ENCODE peak calls at places on chromosomes 5 and 9, in six cellular contexts. One of them, this sample, is unnamed. For H3K9me3 and H3K4me1, the result is how much of the 10 kb centered on the place peaks cover.

GRCh38 chr5:37132646-37133045 is 116.5 kb downstream of the CPLANE1 start:
- DNase-seq in psoas muscle: no peak
- DNase-seq in upper lobe of right lung: no peak
- DNase-seq in lung: no peak
- DNase-seq in CD8-positive, alpha-beta T cell: no peak
- DNase-seq in right lobe of liver: no peak
- DNase-seq in this sample: no peak

GRCh38 chr5:167504276-167504675 is 787.2 kb upstream of the WWC1 start:
- DNase-seq in upper lobe of right lung: no peak
- DNase-seq in CD8-positive, alpha-beta T cell: no peak
- DNase-seq in psoas muscle: no peak
- DNase-seq in lung: no peak
- DNase-seq in right lobe of liver: no peak
- DNase-seq in this sample: no peak

GRCh38 chr5:140324834-140325195 is 21.6 kb downstream of the HBEGF start:
- DNase-seq in psoas muscle: no peak
- DNase-seq in lung: no peak
- DNase-seq in CD8-positive, alpha-beta T cell: no peak
- DNase-seq in right lobe of liver: no peak
- DNase-seq in upper lobe of right lung: no peak
- DNase-seq in this sample: no peak

GRCh38 chr5:154756203-154756870 is 1.2 kb downstream of the LARP1 start:
- DNase-seq in upper lobe of right lung: peak
- DNase-seq in psoas muscle: peak
- DNase-seq in right lobe of liver: peak
- DNase-seq in CD8-positive, alpha-beta T cell: peak
- DNase-seq in lung: peak
- DNase-seq in this sample: peak

GRCh38 chr5:171736976-171737848 is 48.4 kb upstream of the SMIM23 start:
- DNase-seq in right lobe of liver: peak
- DNase-seq in upper lobe of right lung: peak
- DNase-seq in CD8-positive, alpha-beta T cell: no peak
- DNase-seq in psoas muscle: peak
- DNase-seq in lung: peak
- DNase-seq in this sample: peak

GRCh38 chr5:15023846-15024245 is 152.3 kb upstream of the ANKH start:
- DNase-seq in right lobe of liver: no peak
- DNase-seq in CD8-positive, alpha-beta T cell: no peak
- DNase-seq in upper lobe of right lung: no peak
- DNase-seq in lung: no peak
- DNase-seq in psoas muscle: no peak
- DNase-seq in this sample: no peak

GRCh38 chr5:168987540-168988300 is 313.2 kb downstream of the SLIT3 start:
- DNase-seq in right lobe of liver: peak
- DNase-seq in lung: peak
- DNase-seq in psoas muscle: peak
- DNase-seq in upper lobe of right lung: peak
- DNase-seq in CD8-positive, alpha-beta T cell: peak
- DNase-seq in this sample: peak

GRCh38 chr5:41843456-41844112 is 26.6 kb downstream of the OXCT1 start:
- DNase-seq in lung: no peak
- DNase-seq in upper lobe of right lung: no peak
- DNase-seq in right lobe of liver: no peak
- DNase-seq in psoas muscle: no peak
- DNase-seq in CD8-positive, alpha-beta T cell: no peak
- DNase-seq in this sample: no peak

GRCh38 chr9:4680178-4680535 is 788 bp downstream of the CDC37L1 start:
- DNase-seq in psoas muscle: no peak
- DNase-seq in right lobe of liver: no peak
- DNase-seq in CD8-positive, alpha-beta T cell: no peak
- DNase-seq in lung: no peak
- DNase-seq in upper lobe of right lung: no peak
- DNase-seq in this sample: no peak

GRCh38 chr9:135223831-135224230 is 136.4 kb downstream of the OLFM1 start:
- DNase-seq in upper lobe of right lung: peak
- DNase-seq in right lobe of liver: peak
- DNase-seq in psoas muscle: peak
- DNase-seq in lung: no peak
- DNase-seq in CD8-positive, alpha-beta T cell: no peak
- DNase-seq in this sample: no peak
- H3K9me3 ChIP-seq in upper lobe of right lung: under half
- H3K9me3 ChIP-seq in right lobe of liver: under half
- H3K9me3 ChIP-seq in psoas muscle: under half
- H3K9me3 ChIP-seq in lung: under half
- H3K9me3 ChIP-seq in CD8-positive, alpha-beta T cell: under half
- H3K9me3 ChIP-seq in this sample: under half

GRCh38 chr9:37511715-37512010 is 25.9 kb downstream of the POLR1E start:
- DNase-seq in CD8-positive, alpha-beta T cell: no peak
- DNase-seq in upper lobe of right lung: no peak
- DNase-seq in psoas muscle: no peak
- DNase-seq in lung: no peak
- DNase-seq in right lobe of liver: no peak
- DNase-seq in this sample: no peak

GRCh38 chr9:37509536-37509935 is 23.8 kb downstream of the POLR1E start:
- DNase-seq in lung: no peak
- DNase-seq in psoas muscle: no peak
- DNase-seq in right lobe of liver: no peak
- DNase-seq in CD8-positive, alpha-beta T cell: no peak
- DNase-seq in upper lobe of right lung: peak
- DNase-seq in this sample: no peak

GRCh38 chr9:37508834-37509206 is 23.1 kb downstream of the POLR1E start:
- DNase-seq in upper lobe of right lung: peak
- DNase-seq in lung: no peak
- DNase-seq in psoas muscle: no peak
- DNase-seq in CD8-positive, alpha-beta T cell: no peak
- DNase-seq in right lobe of liver: peak
- DNase-seq in this sample: no peak

GRCh38 chr9:37512439-37512838 is 26.7 kb downstream of the POLR1E start:
- DNase-seq in upper lobe of right lung: no peak
- DNase-seq in lung: no peak
- DNase-seq in CD8-positive, alpha-beta T cell: peak
- DNase-seq in right lobe of liver: no peak
- DNase-seq in psoas muscle: no peak
- DNase-seq in this sample: no peak

DNA sequence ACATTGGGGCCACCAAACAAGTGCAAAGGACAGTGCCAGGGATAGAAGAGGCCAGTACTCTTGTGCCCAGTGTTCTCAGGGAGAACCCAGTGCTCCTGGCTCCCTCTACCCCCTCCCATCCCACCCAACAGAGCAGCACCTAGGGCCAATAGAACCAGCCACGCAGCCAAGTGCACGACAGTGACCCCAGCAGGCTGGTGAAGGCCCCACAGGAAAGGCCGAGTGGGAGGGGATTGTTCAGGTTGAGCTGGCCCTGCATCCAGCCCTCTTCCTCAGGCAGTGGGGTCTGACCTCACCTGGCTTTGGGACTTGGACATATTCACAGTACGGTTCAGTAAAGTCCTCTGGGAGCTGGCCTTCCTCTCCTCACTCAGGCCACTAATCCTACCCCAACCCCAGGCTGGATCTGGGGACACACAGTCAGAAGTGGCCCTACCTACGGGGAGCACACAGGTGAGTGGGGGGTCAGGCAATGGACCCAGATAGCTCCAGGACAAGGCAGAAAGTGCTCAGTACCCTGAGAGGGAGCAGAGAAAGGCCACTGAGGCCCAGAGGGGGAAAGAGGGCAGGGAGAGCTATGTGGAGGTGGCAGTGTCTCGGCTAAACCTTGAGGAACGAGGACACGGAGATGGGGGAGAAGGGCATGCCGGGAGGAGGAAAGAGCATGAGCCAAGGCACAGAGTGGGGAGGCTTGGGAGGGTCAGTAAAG is 25.4 kb downstream of the POLR1E start:
- DNase-seq in upper lobe of right lung: peak
- DNase-seq in CD8-positive, alpha-beta T cell: no peak
- DNase-seq in psoas muscle: no peak
- DNase-seq in lung: no peak
- DNase-seq in right lobe of liver: no peak
- DNase-seq in this sample: no peak
- TF ChIP-seq CTCF in upper lobe of right lung: no peak
- TF ChIP-seq CTCF in CD8-positive, alpha-beta T cell: no peak
- TF ChIP-seq CTCF in psoas muscle: no peak
- TF ChIP-seq CTCF in lung: no peak
- TF ChIP-seq CTCF in right lobe of liver: no peak
- TF ChIP-seq CTCF in this sample: no peak

GRCh38 chr5:136015966-136016365 is 12.8 kb upstream of the TGFBI start:
- DNase-seq in psoas muscle: no peak
- DNase-seq in upper lobe of right lung: no peak
- DNase-seq in lung: no peak
- DNase-seq in CD8-positive, alpha-beta T cell: no peak
- DNase-seq in right lobe of liver: no peak
- DNase-seq in this sample: no peak
- H3K4me1 ChIP-seq in psoas muscle: under half
- H3K4me1 ChIP-seq in upper lobe of right lung: half or more
- H3K4me1 ChIP-seq in lung: under half
- H3K4me1 ChIP-seq in CD8-positive, alpha-beta T cell: under half
- H3K4me1 ChIP-seq in right lobe of liver: under half
- H3K4me1 ChIP-seq in this sample: under half

DNA sequence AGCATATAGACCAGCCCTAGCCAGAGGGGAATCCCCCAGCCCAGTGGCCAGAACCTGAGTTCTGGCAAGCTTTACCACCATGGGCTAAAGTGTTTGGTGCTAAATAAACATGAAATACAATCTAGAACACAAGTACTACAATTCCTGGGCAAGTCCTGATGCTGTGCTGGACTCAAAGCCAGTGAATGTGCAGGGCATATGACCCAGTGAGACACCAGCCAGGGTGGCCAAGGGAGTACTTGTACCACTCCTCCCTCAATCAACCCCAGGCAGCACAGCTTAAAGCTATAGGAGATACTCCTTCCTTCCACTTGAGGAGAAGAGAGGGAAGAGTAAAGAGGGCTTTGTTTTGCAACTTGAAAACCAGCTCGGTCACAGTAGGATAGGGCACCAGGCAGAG is 63.6 kb downstream of the SSBP2 start:
- DNase-seq in right lobe of liver: no peak
- DNase-seq in lung: no peak
- DNase-seq in CD8-positive, alpha-beta T cell: no peak
- DNase-seq in upper lobe of right lung: no peak
- DNase-seq in psoas muscle: no peak
- DNase-seq in this sample: no peak
- H3K9me3 ChIP-seq in right lobe of liver: under half
- H3K9me3 ChIP-seq in lung: under half
- H3K9me3 ChIP-seq in CD8-positive, alpha-beta T cell: under half
- H3K9me3 ChIP-seq in upper lobe of right lung: under half
- H3K9me3 ChIP-seq in psoas muscle: under half
- H3K9me3 ChIP-seq in this sample: under half

DNA sequence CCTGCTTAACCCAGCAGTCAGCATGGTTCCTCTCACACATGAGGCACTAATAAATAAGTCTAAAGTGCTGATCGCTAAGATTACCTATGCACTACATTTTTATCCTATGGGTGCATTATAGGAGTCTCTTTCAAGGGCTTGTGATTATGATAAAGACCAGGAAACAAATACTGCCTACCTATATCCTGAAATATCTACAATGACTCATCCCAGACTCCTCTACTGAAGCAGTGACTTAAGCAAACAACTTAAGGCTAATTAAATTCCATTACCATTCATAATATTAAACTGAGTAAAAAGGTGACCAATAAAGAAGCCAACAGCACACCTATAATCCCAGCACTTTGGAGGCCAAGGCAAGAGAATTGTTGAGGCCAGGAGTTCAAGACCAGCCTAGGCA is 338.4 kb downstream of the DNAH5 start:
- DNase-seq in psoas muscle: no peak
- DNase-seq in upper lobe of right lung: no peak
- DNase-seq in CD8-positive, alpha-beta T cell: no peak
- DNase-seq in right lobe of liver: no peak
- DNase-seq in lung: no peak
- DNase-seq in this sample: no peak
- TF ChIP-seq CTCF in psoas muscle: no peak
- TF ChIP-seq CTCF in upper lobe of right lung: no peak
- TF ChIP-seq CTCF in CD8-positive, alpha-beta T cell: no peak
- TF ChIP-seq CTCF in right lobe of liver: no peak
- TF ChIP-seq CTCF in lung: no peak
- TF ChIP-seq CTCF in this sample: no peak

GRCh38 chr5:181248277-181248676 is 4.6 kb upstream of the RACK1 start:
- DNase-seq in CD8-positive, alpha-beta T cell: no peak
- DNase-seq in lung: no peak
- DNase-seq in right lobe of liver: no peak
- DNase-seq in psoas muscle: no peak
- DNase-seq in upper lobe of right lung: no peak
- DNase-seq in this sample: no peak

GRCh38 chr5:181243020-181243520 is 636 bp downstream of the RACK1 start:
- DNase-seq in lung: no peak
- DNase-seq in right lobe of liver: no peak
- DNase-seq in psoas muscle: peak
- DNase-seq in CD8-positive, alpha-beta T cell: no peak
- DNase-seq in upper lobe of right lung: no peak
- DNase-seq in this sample: peak

GRCh38 chr5:181245427-181246275 is 1.9 kb upstream of the RACK1 start:
- DNase-seq in CD8-positive, alpha-beta T cell: no peak
- DNase-seq in psoas muscle: peak
- DNase-seq in lung: no peak
- DNase-seq in upper lobe of right lung: no peak
- DNase-seq in right lobe of liver: no peak
- DNase-seq in this sample: no peak

GRCh38 chr5:181243521-181244307 is at the start of gene RACK1:
- DNase-seq in right lobe of liver: peak
- DNase-seq in psoas muscle: peak
- DNase-seq in upper lobe of right lung: peak
- DNase-seq in CD8-positive, alpha-beta T cell: peak
- DNase-seq in lung: peak
- DNase-seq in this sample: peak

GRCh38 chr5:181246276-181247050 is 2.8 kb upstream of the RACK1 start:
- DNase-seq in upper lobe of right lung: peak
- DNase-seq in CD8-positive, alpha-beta T cell: peak
- DNase-seq in psoas muscle: peak
- DNase-seq in right lobe of liver: peak
- DNase-seq in lung: peak
- DNase-seq in this sample: peak
- H3K4me1 ChIP-seq in upper lobe of right lung: half or more
- H3K4me1 ChIP-seq in CD8-positive, alpha-beta T cell: under half
- H3K4me1 ChIP-seq in psoas muscle: half or more
- H3K4me1 ChIP-seq in right lobe of liver: under half
- H3K4me1 ChIP-seq in lung: under half
- H3K4me1 ChIP-seq in this sample: under half

GRCh38 chr5:179115845-179116524 is 55.8 kb downstream of the ZNF354C start:
- DNase-seq in upper lobe of right lung: peak
- DNase-seq in right lobe of liver: no peak
- DNase-seq in psoas muscle: no peak
- DNase-seq in CD8-positive, alpha-beta T cell: no peak
- DNase-seq in lung: peak
- DNase-seq in this sample: no peak
- H3K9me3 ChIP-seq in upper lobe of right lung: under half
- H3K9me3 ChIP-seq in right lobe of liver: under half
- H3K9me3 ChIP-seq in psoas muscle: under half
- H3K9me3 ChIP-seq in CD8-positive, alpha-beta T cell: under half
- H3K9me3 ChIP-seq in lung: half or more
- H3K9me3 ChIP-seq in this sample: half or more

This sample was measured in tibial artery.